ENCODE peak calls at places on chromosome 4, in four cellular contexts. One of them, this sample, is unnamed.

GRCh38 chr4:6196324-6196723 is 4.0 kb downstream of the JAKMIP1 start:
- DNase-seq in HepG2: no peak
- DNase-seq in GM12878: no peak
- DNase-seq in A549: no peak
- DNase-seq in this sample: no peak

GRCh38 chr4:132238697-132239096 is 910.4 kb upstream of the PCDH10 start:
- DNase-seq in GM12878: no peak
- DNase-seq in HepG2: no peak
- DNase-seq in A549: no peak
- DNase-seq in this sample: no peak

GRCh38 chr4:113436360-113436759 is 325.2 kb downstream of the CAMK2D start:
- DNase-seq in A549: no peak
- DNase-seq in GM12878: no peak
- DNase-seq in HepG2: no peak
- DNase-seq in this sample: no peak

GRCh38 chr4:148216866-148217814 is 225.1 kb downstream of the NR3C2 start:
- DNase-seq in A549: no peak
- DNase-seq in HepG2: no peak
- DNase-seq in GM12878: peak; percentile 41
- DNase-seq in this sample: no peak

GRCh38 chr4:58711039-58711438 is 1600.9 kb upstream of the IGFBP7 start:
- DNase-seq in GM12878: no peak
- DNase-seq in A549: no peak
- DNase-seq in HepG2: no peak
- DNase-seq in this sample: no peak

GRCh38 chr4:92303621-92304027 is at the start of gene GRID2:
- DNase-seq in A549: peak; percentile 1
- DNase-seq in GM12878: no peak
- DNase-seq in HepG2: no peak
- DNase-seq in this sample: peak; percentile 73

GRCh38 chr4:41935652-41936021 is 408 bp downstream of the TMEM33 start:
- DNase-seq in GM12878: no peak
- DNase-seq in HepG2: peak; percentile 63
- DNase-seq in A549: peak; percentile 8
- DNase-seq in this sample: no peak

GRCh38 chr4:173367946-173368345 is 2.8 kb upstream of the SAP30 start:
- DNase-seq in HepG2: no peak
- DNase-seq in GM12878: no peak
- DNase-seq in A549: no peak
- DNase-seq in this sample: no peak

GRCh38 chr4:126440297-126440696 is 1125.5 kb downstream of the FAT4 start:
- DNase-seq in A549: no peak
- DNase-seq in GM12878: no peak
- DNase-seq in HepG2: no peak
- DNase-seq in this sample: no peak

GRCh38 chr4:123230061-123230460 is 166.5 kb upstream of the SPRY1 start:
- DNase-seq in HepG2: no peak
- DNase-seq in A549: no peak
- DNase-seq in GM12878: no peak
- DNase-seq in this sample: no peak

GRCh38 chr4:25563071-25563564 is 92.5 kb upstream of the SLC34A2 start:
- DNase-seq in HepG2: no peak
- DNase-seq in A549: no peak
- DNase-seq in GM12878: no peak
- DNase-seq in this sample: no peak

GRCh38 chr4:169841776-169842175 is 84.0 kb upstream of the HPF1 start:
- DNase-seq in GM12878: no peak
- DNase-seq in A549: no peak
- DNase-seq in HepG2: no peak
- DNase-seq in this sample: no peak

GRCh38 chr4:78552398-78553396 is 1.1 kb downstream of the ANXA3 start:
- DNase-seq in HepG2: peak; percentile 67
- DNase-seq in GM12878: no peak
- DNase-seq in A549: peak; percentile 46
- DNase-seq in this sample: no peak

GRCh38 chr4:174260099-174260498 is 23.4 kb downstream of the FBXO8 start:
- DNase-seq in GM12878: no peak
- DNase-seq in A549: peak; percentile 8
- DNase-seq in HepG2: peak; percentile 70
- DNase-seq in this sample: peak; percentile 30

GRCh38 chr4:3744232-3744631 is 22.0 kb upstream of the ADRA2C start:
- DNase-seq in GM12878: no peak
- DNase-seq in A549: no peak
- DNase-seq in HepG2: no peak
- DNase-seq in this sample: no peak

GRCh38 chr4:158930573-158930972 is 161.7 kb downstream of the FNIP2 start:
- DNase-seq in GM12878: no peak
- DNase-seq in A549: no peak
- DNase-seq in HepG2: no peak
- DNase-seq in this sample: no peak

GRCh38 chr4:119628281-119629141 is at the start of gene PDE5A:
- DNase-seq in GM12878: no peak
- DNase-seq in A549: peak; percentile 48
- DNase-seq in HepG2: peak; percentile 46
- DNase-seq in this sample: peak; percentile 85

GRCh38 chr4:73189274-73189810 is 69.3 kb downstream of the ANKRD17 start:
- DNase-seq in HepG2: no peak
- DNase-seq in GM12878: no peak
- DNase-seq in A549: no peak
- DNase-seq in this sample: no peak

GRCh38 chr4:4869380-4869723 is 9.9 kb downstream of the MSX1 start:
- DNase-seq in GM12878: no peak
- DNase-seq in A549: no peak
- DNase-seq in HepG2: no peak
- DNase-seq in this sample: no peak

GRCh38 chr4:90580271-90580825 is 453.2 kb downstream of the CCSER1 start:
- DNase-seq in HepG2: no peak
- DNase-seq in A549: no peak
- DNase-seq in GM12878: no peak
- DNase-seq in this sample: no peak

GRCh38 chr4:13059015-13059414 is 425.1 kb downstream of the RAB28 start:
- DNase-seq in HepG2: no peak
- DNase-seq in GM12878: no peak
- DNase-seq in A549: no peak
- DNase-seq in this sample: no peak

GRCh38 chr4:53185853-53186590 is 179.8 kb downstream of the SCFD2 start:
- DNase-seq in GM12878: no peak
- DNase-seq in HepG2: no peak
- DNase-seq in A549: no peak
- DNase-seq in this sample: no peak

GRCh38 chr4:126961661-126962060 is 671.1 kb upstream of the INTU start:
- DNase-seq in A549: no peak
- DNase-seq in HepG2: no peak
- DNase-seq in GM12878: no peak
- DNase-seq in this sample: no peak

GRCh38 chr4:173475751-173476150 is 54.3 kb downstream of the HAND2 start:
- DNase-seq in A549: no peak
- DNase-seq in GM12878: no peak
- DNase-seq in HepG2: no peak
- DNase-seq in this sample: no peak

GRCh38 chr4:1373892-1374705 is 27.1 kb downstream of the UVSSA start:
- DNase-seq in GM12878: no peak
- DNase-seq in A549: no peak
- DNase-seq in HepG2: no peak
- DNase-seq in this sample: no peak

GRCh38 chr4:1370321-1371124 is 23.5 kb downstream of the UVSSA start:
- DNase-seq in A549: no peak
- DNase-seq in HepG2: no peak
- DNase-seq in GM12878: no peak
- DNase-seq in this sample: no peak

GRCh38 chr4:1369484-1370079 is 22.6 kb downstream of the UVSSA start:
- DNase-seq in GM12878: no peak
- DNase-seq in HepG2: no peak
- DNase-seq in A549: no peak
- DNase-seq in this sample: no peak

GRCh38 chr4:1371151-1371830 is 24.3 kb downstream of the UVSSA start:
- DNase-seq in GM12878: no peak
- DNase-seq in A549: no peak
- DNase-seq in HepG2: no peak
- DNase-seq in this sample: no peak

DNA sequence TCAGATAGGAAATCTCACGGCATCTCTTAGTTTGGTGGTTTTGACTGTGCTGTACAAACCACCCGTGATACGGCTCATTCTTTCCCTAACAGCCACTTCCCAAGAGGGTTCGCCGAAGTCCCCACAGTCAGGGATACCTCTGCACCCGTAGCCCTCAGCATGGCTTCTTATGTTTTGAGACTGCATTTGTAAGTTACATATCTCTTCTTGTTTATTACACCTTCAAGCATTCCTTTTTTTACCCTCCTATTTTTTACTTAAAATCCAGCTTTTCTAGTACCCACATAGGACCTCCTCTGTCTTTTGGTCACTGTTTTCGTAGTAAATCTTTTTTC is 24.8 kb downstream of the UVSSA start:
- DNase-seq in GM12878: no peak
- DNase-seq in A549: no peak
- DNase-seq in HepG2: no peak
- DNase-seq in this sample: no peak
- H3K4me1 ChIP-seq in GM12878: no peaks in the 10 kb centered on the region
- H3K4me1 ChIP-seq in A549: no peaks in the 10 kb centered on the region
- H3K4me1 ChIP-seq in HepG2: no peaks in the 10 kb centered on the region
- H3K4me1 ChIP-seq in this sample: no peaks in the 10 kb centered on the region

GRCh38 chr4:139658185-139658584 is 7.4 kb upstream of the MGST2 start:
- DNase-seq in A549: no peak
- DNase-seq in HepG2: peak; percentile 64
- DNase-seq in GM12878: no peak
- DNase-seq in this sample: no peak

GRCh38 chr4:139654516-139654915 is 11.1 kb upstream of the MGST2 start:
- DNase-seq in HepG2: no peak
- DNase-seq in GM12878: no peak
- DNase-seq in A549: no peak
- DNase-seq in this sample: no peak

GRCh38 chr4:139656614-139657486 is 8.8 kb upstream of the MGST2 start:
- DNase-seq in GM12878: no peak
- DNase-seq in A549: peak; percentile 56
- DNase-seq in HepG2: peak; percentile 76
- DNase-seq in this sample: peak; percentile 74

GRCh38 chr4:139651282-139652194 is 14.1 kb upstream of the MGST2 start:
- DNase-seq in A549: peak; percentile 44
- DNase-seq in HepG2: peak; percentile 56
- DNase-seq in GM12878: no peak
- DNase-seq in this sample: peak; percentile 64

GRCh38 chr4:139655116-139655515 is 10.5 kb upstream of the MGST2 start:
- DNase-seq in A549: no peak
- DNase-seq in GM12878: no peak
- DNase-seq in HepG2: peak; percentile 65
- DNase-seq in this sample: peak; percentile 32
- TF ChIP-seq PBX3 in A549: no peak
- TF ChIP-seq PBX3 in GM12878: no peak
- TF ChIP-seq PBX3 in HepG2: no peak
- TF ChIP-seq PBX3 in this sample: no peak

GRCh38 chr4:37422638-37423037 is 178.1 kb downstream of the NWD2 start:
- DNase-seq in GM12878: no peak
- DNase-seq in A549: no peak
- DNase-seq in HepG2: no peak
- DNase-seq in this sample: no peak

GRCh38 chr4:37424753-37425152 is 180.2 kb downstream of the NWD2 start:
- DNase-seq in HepG2: no peak
- DNase-seq in GM12878: no peak
- DNase-seq in A549: no peak
- DNase-seq in this sample: no peak

GRCh38 chr4:37423310-37423709 is 178.8 kb downstream of the NWD2 start:
- DNase-seq in A549: no peak
- DNase-seq in GM12878: no peak
- DNase-seq in HepG2: no peak
- DNase-seq in this sample: no peak

GRCh38 chr4:37427193-37427592 is 182.7 kb downstream of the NWD2 start:
- DNase-seq in A549: no peak
- DNase-seq in HepG2: no peak
- DNase-seq in GM12878: no peak
- DNase-seq in this sample: no peak

DNA sequence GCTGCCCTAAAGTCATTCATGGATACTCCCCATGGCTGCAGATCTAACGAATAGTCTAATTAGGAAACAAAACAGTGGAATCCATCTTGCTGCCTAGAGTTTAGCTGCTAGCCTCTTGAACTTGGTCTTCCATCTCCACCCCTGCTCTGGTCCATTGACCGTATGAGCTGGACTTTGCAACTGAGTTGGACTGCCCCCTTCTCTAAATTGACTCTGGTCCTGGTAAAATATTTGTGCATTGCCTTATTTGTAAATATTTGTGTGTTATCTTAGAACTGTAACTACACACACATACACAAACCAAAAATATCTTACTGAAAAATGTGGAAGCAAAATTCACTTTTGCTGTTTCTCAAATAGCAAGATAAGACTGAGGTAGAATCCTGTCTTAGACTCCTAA is 181.3 kb downstream of the NWD2 start:
- DNase-seq in A549: no peak
- DNase-seq in HepG2: no peak
- DNase-seq in GM12878: no peak
- DNase-seq in this sample: no peak
- H3K4me1 ChIP-seq in A549: peaks cover 7% of the 10 kb centered on the region
- H3K4me1 ChIP-seq in HepG2: peaks cover 64% of the 10 kb centered on the region
- H3K4me1 ChIP-seq in GM12878: no peaks in the 10 kb centered on the region
- H3K4me1 ChIP-seq in this sample: no peaks in the 10 kb centered on the region

DNA sequence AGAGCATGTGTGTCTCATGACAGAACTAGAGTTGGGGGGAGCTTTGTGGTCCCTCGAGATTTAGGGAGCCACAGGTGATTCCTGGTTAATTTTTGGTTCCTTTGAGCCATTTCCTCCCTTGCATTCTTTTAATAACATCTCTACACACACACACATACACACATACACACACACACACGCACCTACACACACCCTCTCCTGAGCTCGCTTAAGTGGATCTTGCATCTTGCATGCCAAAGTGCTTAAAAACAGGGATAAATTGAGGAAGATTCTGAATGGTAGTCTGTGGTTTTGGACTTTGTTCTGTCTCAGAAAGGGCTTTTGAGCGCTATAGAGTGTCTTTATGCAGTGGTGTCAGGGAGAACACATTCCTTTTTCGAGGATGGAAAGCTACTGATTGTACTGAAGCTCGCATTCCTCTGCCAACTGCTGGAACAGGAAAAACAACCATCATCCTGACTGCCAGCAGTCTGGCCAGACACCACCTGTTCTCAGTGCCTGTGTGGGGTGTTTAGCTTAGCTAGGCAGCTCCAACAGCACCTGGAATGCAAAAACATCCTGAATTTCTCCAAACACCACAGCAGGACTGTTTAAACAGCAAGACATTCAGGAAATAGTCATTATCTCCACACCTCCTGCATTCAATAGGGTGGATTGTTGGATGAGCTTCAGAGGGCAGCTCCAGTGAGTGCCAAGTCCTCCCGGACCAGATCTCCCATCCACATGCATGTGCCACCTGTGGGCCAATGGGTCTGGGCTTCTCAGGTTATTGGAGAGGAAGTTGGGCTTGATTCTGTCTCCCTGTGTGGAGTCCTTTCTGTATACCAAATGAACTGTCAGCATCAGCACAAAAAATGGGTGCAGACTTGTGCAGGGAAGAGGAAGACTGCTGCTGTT is 21.9 kb upstream of the IGFBP7 start:
- DNase-seq in GM12878: no peak
- DNase-seq in A549: no peak
- DNase-seq in HepG2: peak; percentile 18
- DNase-seq in this sample: no peak
- TF ChIP-seq PBX3 in GM12878: no peak
- TF ChIP-seq PBX3 in A549: no peak
- TF ChIP-seq PBX3 in HepG2: no peak
- TF ChIP-seq PBX3 in this sample: no peak

This sample was measured in SK-N-SH.